ENCODE peak calls at places on chromosome 12, in seven cellular contexts. H is activated T-cell treated with anti-CD3 and anti-CD28 coated beads for 1 hour; M is astrocyte of the cerebellum; K is left cardiac atrium; O is ovary; U is AG10803; S is CD8-positive, alpha-beta T cell. X is an unnamed sample.

GRCh38 chr12:120598674-120599463 is 17.7 kb upstream of the POP5 start:
- DNase-seq in H (no peak), M (no peak), U (peak), O (no peak), S (no peak), K (no peak), X (no peak)

GRCh38 chr12:68236421-68237059 is 10.9 kb upstream of the IL26 start:
- DNase-seq in U (no peak), S (peak), O (no peak), H (peak), K (no peak), M (no peak), X (no peak)

GRCh38 chr12:67940780-67941243 is 48.4 kb upstream of the IFNG-AS1 start:
- DNase-seq in O (no peak), K (no peak), U (peak), M (no peak), S (no peak), H (no peak), X (no peak)

GRCh38 chr12:107207931-107208515 is 114.7 kb upstream of the CRY1 start:
- DNase-seq in H (no peak), U (peak), K (no peak), M (peak), S (no peak), O (no peak), X (no peak)

GRCh38 chr12:112243255-112243965 is 118.0 kb downstream of the TRAFD1 start:
- DNase-seq in U (no peak), M (no peak), H (no peak), O (no peak), K (no peak), S (no peak), X (no peak)

GRCh38 chr12:47267571-47267970 is 187.8 kb upstream of the AMIGO2 start:
- DNase-seq in K (no peak), O (no peak), H (no peak), U (peak), S (no peak), M (no peak), X (no peak)

GRCh38 chr12:125330645-125331341 is 265.6 kb downstream of the AACS start:
- DNase-seq in H (peak), O (peak), M (no peak), K (peak), U (peak), S (peak), X (no peak)

GRCh38 chr12:2339022-2339431 is 286.2 kb downstream of the CACNA1C start:
- DNase-seq in U (peak), M (peak), S (no peak), H (no peak), O (no peak), K (no peak), X (no peak)

GRCh38 chr12:122094735-122095561 is 16.4 kb downstream of the MLXIP start:
- DNase-seq in K (no peak), S (no peak), U (no peak), H (no peak), O (no peak), M (no peak), X (no peak)

GRCh38 chr12:109983432-109984142 is 12.6 kb downstream of the GIT2 start:
- DNase-seq in U (no peak), S (no peak), K (no peak), H (no peak), M (no peak), O (no peak), X (no peak)

GRCh38 chr12:2306012-2306411 is 253.2 kb downstream of the CACNA1C start:
- DNase-seq in S (no peak), O (no peak), M (no peak), U (no peak), K (no peak), H (no peak), X (no peak)

GRCh38 chr12:46462641-46463355 is 90.2 kb upstream of the SLC38A2 start:
- DNase-seq in U (no peak), K (no peak), S (no peak), M (no peak), O (no peak), H (no peak), X (no peak)

GRCh38 chr12:3087758-3088157 is 10.6 kb downstream of the TSPAN9 start:
- DNase-seq in M (no peak), O (no peak), K (no peak), S (no peak), U (no peak), H (no peak), X (no peak)

GRCh38 chr12:124556067-124556466 is 11.3 kb downstream of the NCOR2 start:
- DNase-seq in H (no peak), K (no peak), M (no peak), U (no peak), S (no peak), O (no peak), X (no peak)

GRCh38 chr12:112283541-112283940 is 98.7 kb downstream of the HECTD4 start:
- DNase-seq in S (no peak), O (no peak), M (no peak), K (no peak), H (no peak), U (peak), X (no peak)

GRCh38 chr12:60278209-60278608 is 682.4 kb downstream of the SLC16A7 start:
- DNase-seq in U (no peak), H (no peak), O (no peak), K (no peak), S (no peak), M (no peak), X (no peak)

GRCh38 chr12:86727151-86727550 is 471.0 kb upstream of the MGAT4C start:
- DNase-seq in S (no peak), O (no peak), M (peak), U (peak), K (no peak), H (no peak), X (no peak)

X was measured in smooth muscle cell of the brain vasculature.